ENCODE peak calls at places on chromosome 21, in ten cellular contexts. One of them, this sample, is unnamed.

GRCh38 chr21:38351961-38352521 is 95.2 kb downstream of the KCNJ15 start:
- DNase-seq in right cardiac atrium: no peak
- DNase-seq in cardiac muscle cell: no peak
- DNase-seq in CD8-positive, alpha-beta memory T cell: no peak
- DNase-seq in transverse colon: no peak
- DNase-seq in pancreas: no peak
- DNase-seq in hepatocyte: no peak
- DNase-seq in fibroblast of lung: peak; percentile 77
- DNase-seq in tibial artery: no peak
- DNase-seq in adrenal gland: no peak
- DNase-seq in this sample: no peak

GRCh38 chr21:25964009-25964408 is 206.6 kb downstream of the APP start:
- DNase-seq in right cardiac atrium: no peak
- DNase-seq in cardiac muscle cell: no peak
- DNase-seq in CD8-positive, alpha-beta memory T cell: no peak
- DNase-seq in transverse colon: no peak
- DNase-seq in pancreas: no peak
- DNase-seq in hepatocyte: no peak
- DNase-seq in fibroblast of lung: no peak
- DNase-seq in tibial artery: no peak
- DNase-seq in adrenal gland: peak; percentile 33
- DNase-seq in this sample: no peak

GRCh38 chr21:18041012-18041411 is 203.6 kb upstream of the CHODL start:
- DNase-seq in right cardiac atrium: no peak
- DNase-seq in cardiac muscle cell: peak; percentile 56
- DNase-seq in CD8-positive, alpha-beta memory T cell: no peak
- DNase-seq in transverse colon: no peak
- DNase-seq in pancreas: no peak
- DNase-seq in hepatocyte: peak; percentile 25
- DNase-seq in fibroblast of lung: no peak
- DNase-seq in tibial artery: no peak
- DNase-seq in adrenal gland: peak; percentile 6
- DNase-seq in this sample: no peak

GRCh38 chr21:17668479-17668878 is 55.8 kb upstream of the BTG3 start:
- DNase-seq in right cardiac atrium: no peak
- DNase-seq in cardiac muscle cell: no peak
- DNase-seq in CD8-positive, alpha-beta memory T cell: no peak
- DNase-seq in transverse colon: no peak
- DNase-seq in pancreas: no peak
- DNase-seq in hepatocyte: no peak
- DNase-seq in fibroblast of lung: no peak
- DNase-seq in tibial artery: no peak
- DNase-seq in adrenal gland: no peak
- DNase-seq in this sample: no peak

GRCh38 chr21:38787461-38788274 is 18.1 kb upstream of the ETS2 start:
- DNase-seq in right cardiac atrium: no peak
- DNase-seq in cardiac muscle cell: no peak
- DNase-seq in CD8-positive, alpha-beta memory T cell: no peak
- DNase-seq in transverse colon: peak; percentile 83
- DNase-seq in pancreas: peak; percentile 80
- DNase-seq in hepatocyte: peak; percentile 92
- DNase-seq in fibroblast of lung: peak; percentile 58
- DNase-seq in tibial artery: no peak
- DNase-seq in adrenal gland: peak; percentile 64
- DNase-seq in this sample: peak; percentile 74

GRCh38 chr21:15243356-15243755 is 178.6 kb upstream of the NRIP1 start:
- DNase-seq in right cardiac atrium: no peak
- DNase-seq in cardiac muscle cell: no peak
- DNase-seq in CD8-positive, alpha-beta memory T cell: no peak
- DNase-seq in transverse colon: no peak
- DNase-seq in pancreas: no peak
- DNase-seq in hepatocyte: no peak
- DNase-seq in fibroblast of lung: no peak
- DNase-seq in tibial artery: no peak
- DNase-seq in adrenal gland: no peak
- DNase-seq in this sample: no peak

GRCh38 chr21:38333290-38334272 is 76.8 kb downstream of the KCNJ15 start:
- DNase-seq in right cardiac atrium: peak; percentile 70
- DNase-seq in cardiac muscle cell: no peak
- DNase-seq in CD8-positive, alpha-beta memory T cell: no peak
- DNase-seq in transverse colon: no peak
- DNase-seq in pancreas: no peak
- DNase-seq in hepatocyte: no peak
- DNase-seq in fibroblast of lung: peak; percentile 41
- DNase-seq in tibial artery: no peak
- DNase-seq in adrenal gland: no peak
- DNase-seq in this sample: peak; percentile 76

GRCh38 chr21:17671733-17672132 is 59.0 kb upstream of the BTG3 start:
- DNase-seq in right cardiac atrium: no peak
- DNase-seq in cardiac muscle cell: no peak
- DNase-seq in CD8-positive, alpha-beta memory T cell: no peak
- DNase-seq in transverse colon: no peak
- DNase-seq in pancreas: no peak
- DNase-seq in hepatocyte: no peak
- DNase-seq in fibroblast of lung: no peak
- DNase-seq in tibial artery: no peak
- DNase-seq in adrenal gland: no peak
- DNase-seq in this sample: no peak

GRCh38 chr21:39681845-39682244 is 63.1 kb upstream of the IGSF5 start:
- DNase-seq in right cardiac atrium: no peak
- DNase-seq in cardiac muscle cell: no peak
- DNase-seq in CD8-positive, alpha-beta memory T cell: no peak
- DNase-seq in transverse colon: no peak
- DNase-seq in pancreas: no peak
- DNase-seq in hepatocyte: no peak
- DNase-seq in fibroblast of lung: peak; percentile 43
- DNase-seq in tibial artery: no peak
- DNase-seq in adrenal gland: no peak
- DNase-seq in this sample: no peak

GRCh38 chr21:38955495-38955894 is 149.8 kb downstream of the ETS2 start:
- DNase-seq in right cardiac atrium: peak; percentile 71
- DNase-seq in cardiac muscle cell: no peak
- DNase-seq in CD8-positive, alpha-beta memory T cell: no peak
- DNase-seq in transverse colon: peak; percentile 72
- DNase-seq in pancreas: no peak
- DNase-seq in hepatocyte: peak; percentile 42
- DNase-seq in fibroblast of lung: peak; percentile 61
- DNase-seq in tibial artery: no peak
- DNase-seq in adrenal gland: no peak
- DNase-seq in this sample: no peak

GRCh38 chr21:32772281-32773047 is 909 bp upstream of the PAXBP1 start:
- DNase-seq in right cardiac atrium: peak; percentile 55
- DNase-seq in cardiac muscle cell: peak; percentile 13
- DNase-seq in CD8-positive, alpha-beta memory T cell: peak; percentile 18
- DNase-seq in transverse colon: peak; percentile 60
- DNase-seq in pancreas: peak; percentile 29
- DNase-seq in hepatocyte: peak; percentile 80
- DNase-seq in fibroblast of lung: no peak
- DNase-seq in tibial artery: no peak
- DNase-seq in adrenal gland: peak; percentile 70
- DNase-seq in this sample: peak; percentile 65

GRCh38 chr21:14121719-14122118 is 89.0 kb downstream of the LIPI start:
- DNase-seq in right cardiac atrium: no peak
- DNase-seq in cardiac muscle cell: no peak
- DNase-seq in CD8-positive, alpha-beta memory T cell: no peak
- DNase-seq in transverse colon: no peak
- DNase-seq in pancreas: no peak
- DNase-seq in hepatocyte: no peak
- DNase-seq in fibroblast of lung: no peak
- DNase-seq in tibial artery: no peak
- DNase-seq in adrenal gland: no peak
- DNase-seq in this sample: no peak

GRCh38 chr21:27244796-27245195 is 277.9 kb upstream of the ADAMTS5 start:
- DNase-seq in right cardiac atrium: no peak
- DNase-seq in cardiac muscle cell: no peak
- DNase-seq in CD8-positive, alpha-beta memory T cell: no peak
- DNase-seq in transverse colon: no peak
- DNase-seq in pancreas: no peak
- DNase-seq in hepatocyte: no peak
- DNase-seq in fibroblast of lung: peak; percentile 39
- DNase-seq in tibial artery: no peak
- DNase-seq in adrenal gland: no peak
- DNase-seq in this sample: no peak

GRCh38 chr21:40562603-40563002 is 284.4 kb downstream of the DSCAM start:
- DNase-seq in right cardiac atrium: no peak
- DNase-seq in cardiac muscle cell: no peak
- DNase-seq in CD8-positive, alpha-beta memory T cell: no peak
- DNase-seq in transverse colon: no peak
- DNase-seq in pancreas: no peak
- DNase-seq in hepatocyte: no peak
- DNase-seq in fibroblast of lung: no peak
- DNase-seq in tibial artery: no peak
- DNase-seq in adrenal gland: no peak
- DNase-seq in this sample: no peak

DNA sequence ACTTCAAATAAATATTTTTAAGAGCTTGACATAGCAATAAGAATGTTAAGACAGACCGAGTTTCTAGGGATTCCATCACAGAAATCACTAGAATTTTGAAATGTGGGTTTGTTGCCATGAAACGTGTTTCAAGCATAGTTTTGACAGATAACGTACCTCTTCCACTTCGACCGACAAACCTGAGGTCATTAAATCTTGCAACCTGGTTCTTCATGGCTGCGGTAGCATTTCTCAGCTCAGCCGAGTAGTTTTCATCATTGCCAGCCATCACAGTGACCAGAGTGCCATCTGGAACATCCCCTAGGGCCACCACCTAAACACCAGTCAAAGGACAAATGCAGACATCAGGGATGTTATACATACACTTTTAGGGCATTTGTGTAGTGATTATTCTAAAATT is 168.7 kb downstream of the RUNX1 start:
- DNase-seq in right cardiac atrium: no peak
- DNase-seq in cardiac muscle cell: no peak
- DNase-seq in CD8-positive, alpha-beta memory T cell: no peak
- DNase-seq in transverse colon: no peak
- DNase-seq in pancreas: no peak
- DNase-seq in hepatocyte: no peak
- DNase-seq in fibroblast of lung: no peak
- DNase-seq in tibial artery: no peak
- DNase-seq in adrenal gland: no peak
- DNase-seq in this sample: no peak
- H3K4me1 ChIP-seq in right cardiac atrium: no peaks in the 10 kb centered on the region
- H3K4me1 ChIP-seq in cardiac muscle cell: no peaks in the 10 kb centered on the region
- H3K4me1 ChIP-seq in CD8-positive, alpha-beta memory T cell: peaks cover 41% of the 10 kb centered on the region
- H3K4me1 ChIP-seq in transverse colon: peaks cover 25% of the 10 kb centered on the region
- H3K4me1 ChIP-seq in pancreas: peaks cover 25% of the 10 kb centered on the region
- H3K4me1 ChIP-seq in hepatocyte: peaks cover 34% of the 10 kb centered on the region
- H3K4me1 ChIP-seq in fibroblast of lung: peaks cover 15% of the 10 kb centered on the region
- H3K4me1 ChIP-seq in tibial artery: peaks cover 18% of the 10 kb centered on the region
- H3K4me1 ChIP-seq in adrenal gland: no peaks in the 10 kb centered on the region
- H3K4me1 ChIP-seq in this sample: peaks cover 18% of the 10 kb centered on the region

DNA sequence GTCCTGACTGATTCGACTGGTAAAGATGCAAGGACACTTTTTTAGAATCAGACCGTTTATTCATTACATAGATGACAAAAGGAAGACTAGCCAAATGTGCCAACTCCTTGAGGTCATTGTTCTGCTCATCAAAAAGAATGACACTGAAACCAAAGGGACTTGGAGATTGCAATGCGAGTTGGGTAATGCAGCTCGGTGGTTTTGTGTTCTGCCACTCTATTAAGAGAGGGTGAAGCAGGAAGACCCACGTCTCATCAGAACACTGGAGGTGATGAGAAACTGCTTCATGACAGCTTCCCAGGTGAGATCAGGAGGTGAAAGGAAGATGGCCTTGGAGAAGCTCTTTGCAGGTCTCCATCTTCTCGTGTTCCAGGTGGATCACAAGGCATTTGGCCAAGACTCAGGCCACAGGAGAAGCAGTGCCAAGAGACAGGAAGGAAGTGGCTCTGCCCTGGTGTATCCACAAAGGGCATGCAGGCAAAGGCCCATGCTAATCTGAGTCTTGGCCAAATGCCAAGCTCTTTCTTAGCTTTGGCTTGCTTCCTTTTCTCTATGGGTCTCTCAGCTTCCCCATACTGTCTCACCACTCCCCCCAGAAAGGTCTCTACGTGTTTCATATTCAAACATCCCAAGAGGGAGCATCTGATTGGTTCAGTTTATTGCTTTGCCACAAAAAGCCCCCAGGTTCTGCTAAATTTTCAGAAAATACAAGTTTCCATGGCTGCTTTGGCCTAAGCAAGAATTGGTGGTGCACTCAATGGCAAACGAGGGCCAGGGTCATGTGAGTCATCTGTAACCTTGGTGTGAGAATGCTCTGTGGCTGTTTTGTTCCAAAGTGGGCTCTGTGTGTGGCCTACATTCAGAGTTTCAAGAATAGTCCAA is 5.7 kb upstream of the CCT8 start:
- DNase-seq in right cardiac atrium: no peak
- DNase-seq in cardiac muscle cell: no peak
- DNase-seq in CD8-positive, alpha-beta memory T cell: no peak
- DNase-seq in transverse colon: no peak
- DNase-seq in pancreas: peak; percentile 46
- DNase-seq in hepatocyte: no peak
- DNase-seq in fibroblast of lung: no peak
- DNase-seq in tibial artery: no peak
- DNase-seq in adrenal gland: peak; percentile 58
- DNase-seq in this sample: no peak
- H3K4me1 ChIP-seq in right cardiac atrium: peaks cover 4% of the 10 kb centered on the region
- H3K4me1 ChIP-seq in cardiac muscle cell: no peaks in the 10 kb centered on the region
- H3K4me1 ChIP-seq in CD8-positive, alpha-beta memory T cell: peaks cover 47% of the 10 kb centered on the region
- H3K4me1 ChIP-seq in transverse colon: peaks cover 2% of the 10 kb centered on the region
- H3K4me1 ChIP-seq in pancreas: peaks cover 4% of the 10 kb centered on the region
- H3K4me1 ChIP-seq in hepatocyte: no peaks in the 10 kb centered on the region
- H3K4me1 ChIP-seq in fibroblast of lung: peaks cover 5% of the 10 kb centered on the region
- H3K4me1 ChIP-seq in tibial artery: peaks cover 6% of the 10 kb centered on the region
- H3K4me1 ChIP-seq in adrenal gland: peaks cover 34% of the 10 kb centered on the region
- H3K4me1 ChIP-seq in this sample: no peaks in the 10 kb centered on the region

DNA sequence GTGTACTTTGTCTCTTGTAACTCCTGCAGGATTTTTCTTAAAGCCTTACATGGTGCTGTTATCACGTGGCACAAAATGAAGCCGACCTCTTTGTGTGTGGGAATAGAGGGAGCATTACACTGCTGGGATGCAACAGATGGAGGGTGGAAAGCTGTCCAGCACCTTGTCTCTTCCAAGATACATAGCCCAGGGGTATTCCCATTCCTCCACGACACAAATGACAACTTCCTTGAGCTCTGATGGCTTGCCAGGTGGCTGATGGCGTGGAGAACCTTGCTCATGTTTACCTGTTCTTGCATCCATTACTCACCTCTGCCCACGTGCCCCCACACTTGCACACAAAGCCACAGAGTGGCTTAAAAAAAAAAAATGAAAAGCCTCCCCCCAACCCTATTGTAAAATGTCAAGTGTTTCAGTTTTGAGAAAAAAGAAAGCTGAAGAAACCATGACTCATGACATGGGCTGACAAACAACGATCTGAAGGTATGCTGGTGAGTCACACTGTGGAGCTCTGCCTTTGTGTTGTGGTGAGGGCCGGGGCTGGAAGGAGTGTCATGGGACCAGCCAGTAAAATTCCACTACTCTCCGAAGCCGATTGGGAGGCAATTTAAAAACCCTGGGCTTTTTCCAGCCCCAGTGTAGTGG is 32.0 kb upstream of the ATP5PO start:
- DNase-seq in right cardiac atrium: peak; percentile 83
- DNase-seq in cardiac muscle cell: peak; percentile 78
- DNase-seq in CD8-positive, alpha-beta memory T cell: peak; percentile 78
- DNase-seq in transverse colon: peak; percentile 83
- DNase-seq in pancreas: peak; percentile 76
- DNase-seq in hepatocyte: peak; percentile 94
- DNase-seq in fibroblast of lung: peak; percentile 94
- DNase-seq in tibial artery: peak; percentile 89
- DNase-seq in adrenal gland: peak; percentile 92
- DNase-seq in this sample: no peak
- H3K4me1 ChIP-seq in right cardiac atrium: peaks cover 17% of the 10 kb centered on the region
- H3K4me1 ChIP-seq in cardiac muscle cell: peaks cover 14% of the 10 kb centered on the region
- H3K4me1 ChIP-seq in CD8-positive, alpha-beta memory T cell: peaks cover 74% of the 10 kb centered on the region
- H3K4me1 ChIP-seq in transverse colon: peaks cover 28% of the 10 kb centered on the region
- H3K4me1 ChIP-seq in pancreas: peaks cover 15% of the 10 kb centered on the region
- H3K4me1 ChIP-seq in hepatocyte: peaks cover 23% of the 10 kb centered on the region
- H3K4me1 ChIP-seq in fibroblast of lung: peaks cover 12% of the 10 kb centered on the region
- H3K4me1 ChIP-seq in tibial artery: peaks cover 19% of the 10 kb centered on the region
- H3K4me1 ChIP-seq in adrenal gland: peaks cover 18% of the 10 kb centered on the region
- H3K4me1 ChIP-seq in this sample: no peaks in the 10 kb centered on the region

GRCh38 chr21:41995577-41995976 is 14.6 kb downstream of the ZBTB21 start:
- DNase-seq in right cardiac atrium: no peak
- DNase-seq in cardiac muscle cell: no peak
- DNase-seq in CD8-positive, alpha-beta memory T cell: no peak
- DNase-seq in transverse colon: no peak
- DNase-seq in pancreas: no peak
- DNase-seq in hepatocyte: no peak
- DNase-seq in fibroblast of lung: no peak
- DNase-seq in tibial artery: no peak
- DNase-seq in adrenal gland: no peak
- DNase-seq in this sample: no peak
- H3K4me1 ChIP-seq in right cardiac atrium: no peaks in the 10 kb centered on the region
- H3K4me1 ChIP-seq in cardiac muscle cell: no peaks in the 10 kb centered on the region
- H3K4me1 ChIP-seq in CD8-positive, alpha-beta memory T cell: no peaks in the 10 kb centered on the region
- H3K4me1 ChIP-seq in transverse colon: no peaks in the 10 kb centered on the region
- H3K4me1 ChIP-seq in pancreas: no peaks in the 10 kb centered on the region
- H3K4me1 ChIP-seq in hepatocyte: no peaks in the 10 kb centered on the region
- H3K4me1 ChIP-seq in fibroblast of lung: peaks cover 2% of the 10 kb centered on the region
- H3K4me1 ChIP-seq in tibial artery: no peaks in the 10 kb centered on the region
- H3K4me1 ChIP-seq in adrenal gland: no peaks in the 10 kb centered on the region
- H3K4me1 ChIP-seq in this sample: no peaks in the 10 kb centered on the region

This sample was measured in right lobe of liver.